ENCODE peak calls at places on chromosomes 13 and 19, in five cellular contexts. B, D, G, T and X are unnamed samples. For H3K9me3, the result is how much of the 10 kb centered on the place peaks cover.

GRCh38 chr19:11849264-11849615 is 714 bp downstream of the ZNF439 start:
- DNase-seq in G (no peak), D (no peak), B (no peak), T (no peak), X (no peak)

GRCh38 chr19:6473652-6474051 is 7.9 kb downstream of the DENND1C start:
- DNase-seq in D (no peak), B (no peak), T (no peak), G (no peak), X (no peak)

GRCh38 chr13:49053215-49053614 is 77.5 kb downstream of the FNDC3A start:
- DNase-seq in T (no peak), B (no peak), G (no peak), D (no peak), X (no peak)

GRCh38 chr13:76019421-76020044 is 383.4 kb downstream of the LMO7 start:
- DNase-seq in D (no peak), T (no peak), B (no peak), G (no peak), X (peak)

GRCh38 chr19:3692141-3693029 is 7.9 kb downstream of the PIP5K1C start:
- DNase-seq in B (peak), D (no peak), T (no peak), G (no peak), X (no peak)

GRCh38 chr13:75197803-75198202 is 284.2 kb downstream of the TBC1D4 start:
- DNase-seq in T (no peak), G (no peak), D (no peak), B (no peak), X (no peak)

GRCh38 chr19:6038634-6039405 is 60.9 kb upstream of the RANBP3 start:
- DNase-seq in B (no peak), D (no peak), T (no peak), G (no peak), X (no peak)

GRCh38 chr13:28325022-28325421 is 169.9 kb downstream of the FLT1 start:
- DNase-seq in G (no peak), D (no peak), B (no peak), T (no peak), X (no peak)

GRCh38 chr13:89862691-89863036 is 1484.8 kb upstream of the MIR17HG start:
- DNase-seq in D (no peak), T (no peak), B (no peak), G (no peak), X (no peak)

GRCh38 chr13:48975926-48976676 is 389 bp downstream of the FNDC3A start:
- DNase-seq in B (peak), D (peak), G (peak), T (peak), X (peak)

GRCh38 chr13:23992722-23993438 is 95.6 kb upstream of the C1QTNF9B start:
- DNase-seq in D (no peak), T (no peak), B (no peak), G (no peak), X (no peak)

GRCh38 chr13:23321534-23322241 is 111.8 kb downstream of the SACS start:
- DNase-seq in G (no peak), T (peak), B (no peak), D (no peak), X (no peak)

GRCh38 chr13:98416408-98416807 is 160.5 kb downstream of the STK24 start:
- DNase-seq in D (no peak), T (no peak), B (no peak), G (peak), X (peak)

GRCh38 chr13:48234652-48235099 is 1.7 kb downstream of the ITM2B start:
- DNase-seq in G (no peak), D (no peak), B (no peak), T (no peak), X (no peak)

GRCh38 chr19:52603558-52604207 is 33.6 kb downstream of the ZNF701 start:
- DNase-seq in B (no peak), D (no peak), T (no peak), G (no peak), X (no peak)

GRCh38 chr13:73803997-73804396 is 330.2 kb downstream of the KLF12 start:
- DNase-seq in D (no peak), B (no peak), T (no peak), G (no peak), X (no peak)

GRCh38 chr19:35247526-35248309 is 1.1 kb upstream of the LSR start:
- DNase-seq in D (no peak), G (peak), B (peak), T (no peak), X (peak)

GRCh38 chr13:51643882-51644281 is 59.6 kb downstream of the WDFY2 start:
- DNase-seq in B (no peak), G (no peak), D (no peak), T (peak), X (no peak)

GRCh38 chr19:3699071-3699740 is 1.1 kb downstream of the PIP5K1C start:
- DNase-seq in G (peak), D (peak), B (no peak), T (no peak), X (no peak)

GRCh38 chr19:18389736-18390074 is 3.7 kb downstream of the GDF15 start:
- DNase-seq in T (no peak), B (no peak), D (no peak), G (no peak), X (no peak)

GRCh38 chr19:11479470-11480080 is 1.3 kb downstream of the ELAVL3 start:
- DNase-seq in G (peak), D (no peak), B (no peak), T (no peak), X (peak)

GRCh38 chr19:6772028-6772865 is at the start of gene VAV1:
- DNase-seq in B (peak), G (no peak), T (no peak), D (no peak), X (peak)

GRCh38 chr13:26899153-26899552 is 138.6 kb upstream of the GPR12 start:
- DNase-seq in G (no peak), T (no peak), B (no peak), D (no peak), X (no peak)

GRCh38 chr19:3268326-3268725 is 43.9 kb downstream of the CELF5 start:
- DNase-seq in T (no peak), D (no peak), G (no peak), B (no peak), X (no peak)

GRCh38 chr13:96388598-96388997 is 298.7 kb downstream of the HS6ST3 start:
- DNase-seq in D (no peak), B (no peak), G (no peak), T (no peak), X (no peak)

GRCh38 chr13:28533049-28533436 is 38.1 kb upstream of the FLT1 start:
- DNase-seq in T (no peak), G (no peak), D (no peak), B (no peak), X (no peak)

GRCh38 chr13:75326173-75327131 is 155.5 kb downstream of the TBC1D4 start:
- DNase-seq in G (no peak), T (no peak), D (no peak), B (peak), X (no peak)

GRCh38 chr13:43374621-43375020 is 351.2 kb downstream of the DNAJC15 start:
- DNase-seq in T (no peak), G (no peak), B (no peak), D (no peak), X (no peak)

GRCh38 chr19:18875726-18876125 is 20.2 kb downstream of the CERS1 start:
- DNase-seq in B (no peak), G (no peak), T (no peak), D (no peak), X (no peak)

GRCh38 chr13:54799621-54800226 is 1771.1 kb downstream of the OLFM4 start:
- DNase-seq in G (peak), B (no peak), D (no peak), T (no peak), X (no peak)
- H3K9me3 ChIP-seq in G (under half), B (under half), D (under half), T (under half), X (under half)

GRCh38 chr13:40077396-40078027 is 422.1 kb downstream of the COG6 start:
- DNase-seq in B (no peak), D (no peak), G (no peak), T (no peak), X (no peak)
- H3K9me3 ChIP-seq in B (under half), D (under half), G (under half), T (under half), X (under half)

GRCh38 chr19:56423985-56424353 is 19.8 kb downstream of the ZNF583 start:
- DNase-seq in B (no peak), D (no peak), G (no peak), T (no peak), X (no peak)
- H3K9me3 ChIP-seq in B (half or more), D (under half), G (under half), T (under half), X (half or more)

DNA sequence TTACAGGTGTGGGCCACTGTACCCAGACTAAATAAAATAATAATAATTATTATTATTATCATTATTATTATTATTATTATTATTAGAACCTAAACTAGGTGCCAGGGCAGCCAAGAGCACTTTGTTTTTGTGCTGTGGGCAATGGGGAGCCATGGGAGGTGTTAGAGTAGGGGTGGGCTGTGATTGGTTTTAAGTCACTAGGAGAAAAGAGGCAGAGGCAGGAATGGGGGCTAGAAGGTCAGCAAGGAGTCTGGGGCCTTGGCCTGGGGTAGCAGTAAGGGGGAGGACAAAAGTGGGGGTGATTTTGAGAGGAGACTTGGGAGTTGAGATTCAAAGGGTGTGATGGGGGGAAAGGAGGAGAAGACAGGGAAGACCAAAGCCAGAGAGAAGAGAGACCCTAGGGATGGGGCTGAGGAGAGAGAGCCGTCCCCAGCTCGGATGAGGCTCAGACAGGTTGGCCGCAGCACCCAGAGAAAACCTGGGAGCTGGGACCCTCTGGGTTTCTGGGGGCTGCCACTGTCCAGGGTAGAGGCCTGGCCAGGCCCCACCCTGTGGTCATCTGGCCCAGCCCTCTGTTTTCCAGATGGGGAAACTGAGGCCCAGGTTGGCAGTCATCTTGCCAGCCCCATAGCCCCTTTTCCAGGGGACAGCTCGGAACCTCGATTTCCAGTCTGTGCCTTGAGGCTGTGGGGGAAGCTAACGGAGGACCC is 17.8 kb upstream of the BTBD2 start:
- DNase-seq in D (no peak), G (no peak), B (no peak), T (no peak), X (no peak)
- H3K9me3 ChIP-seq in D (under half), G (under half), B (under half), T (under half), X (under half)

GRCh38 chr19:58439576-58440554 is at the start of gene ZNF132:
- DNase-seq in G (peak), B (peak), T (peak), D (peak), X (peak)

GRCh38 chr19:58428617-58429016 is 11.3 kb downstream of the ZNF132 start:
- DNase-seq in T (no peak), G (no peak), D (no peak), B (no peak), X (no peak)

GRCh38 chr19:58429745-58430144 is 10.2 kb downstream of the ZNF132 start:
- DNase-seq in G (no peak), D (no peak), B (no peak), T (no peak), X (no peak)

GRCh38 chr19:58434217-58434616 is 5.7 kb downstream of the ZNF132 start:
- DNase-seq in D (no peak), B (no peak), T (no peak), G (no peak), X (no peak)
- H3K9me3 ChIP-seq in D (under half), B (half or more), T (half or more), G (under half), X (half or more)

GRCh38 chr13:66627512-66627911 is 602.6 kb downstream of the PCDH9 start:
- DNase-seq in G (no peak), D (no peak), B (no peak), T (no peak), X (no peak)
- H3K9me3 ChIP-seq in G (under half), D (under half), B (under half), T (under half), X (under half)

DNA sequence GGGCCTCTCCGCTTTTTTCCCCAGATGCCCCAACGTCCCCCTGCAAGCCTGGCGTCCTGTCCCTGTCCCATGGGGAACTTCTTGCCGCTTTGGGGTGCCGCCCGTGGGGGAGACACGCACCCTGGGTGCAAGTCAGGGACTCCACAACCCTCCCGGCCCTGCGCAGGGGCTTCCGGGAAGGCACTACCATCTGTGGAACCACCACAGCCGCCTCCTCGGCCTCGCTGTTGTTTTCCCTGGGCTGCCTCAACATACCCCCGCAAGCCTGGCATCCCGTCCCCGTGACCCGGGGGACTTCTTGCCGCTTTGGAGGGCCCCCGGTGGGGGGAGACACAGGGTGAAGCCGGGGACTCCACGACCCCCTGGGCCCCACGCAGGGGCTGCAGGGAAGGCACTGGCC is 238.4 kb downstream of the TUBA3C start:
- DNase-seq in G (peak), T (no peak), B (no peak), D (no peak), X (no peak)
- H3K9me3 ChIP-seq in G (under half), T (under half), B (under half), D (under half), X (under half)

GRCh38 chr19:58213075-58213369 is 15.7 kb upstream of the ZNF544 start:
- DNase-seq in G (no peak), D (no peak), B (no peak), T (no peak), X (no peak)

GRCh38 chr19:58217069-58217481 is 11.6 kb upstream of the ZNF544 start:
- DNase-seq in G (no peak), D (no peak), B (no peak), T (no peak), X (no peak)

GRCh38 chr19:58212336-58213074 is 16.2 kb upstream of the ZNF544 start:
- DNase-seq in G (no peak), D (no peak), B (no peak), T (no peak), X (no peak)

GRCh38 chr19:58218899-58219298 is 9.8 kb upstream of the ZNF544 start:
- DNase-seq in D (no peak), B (no peak), T (no peak), G (no peak), X (no peak)

DNA sequence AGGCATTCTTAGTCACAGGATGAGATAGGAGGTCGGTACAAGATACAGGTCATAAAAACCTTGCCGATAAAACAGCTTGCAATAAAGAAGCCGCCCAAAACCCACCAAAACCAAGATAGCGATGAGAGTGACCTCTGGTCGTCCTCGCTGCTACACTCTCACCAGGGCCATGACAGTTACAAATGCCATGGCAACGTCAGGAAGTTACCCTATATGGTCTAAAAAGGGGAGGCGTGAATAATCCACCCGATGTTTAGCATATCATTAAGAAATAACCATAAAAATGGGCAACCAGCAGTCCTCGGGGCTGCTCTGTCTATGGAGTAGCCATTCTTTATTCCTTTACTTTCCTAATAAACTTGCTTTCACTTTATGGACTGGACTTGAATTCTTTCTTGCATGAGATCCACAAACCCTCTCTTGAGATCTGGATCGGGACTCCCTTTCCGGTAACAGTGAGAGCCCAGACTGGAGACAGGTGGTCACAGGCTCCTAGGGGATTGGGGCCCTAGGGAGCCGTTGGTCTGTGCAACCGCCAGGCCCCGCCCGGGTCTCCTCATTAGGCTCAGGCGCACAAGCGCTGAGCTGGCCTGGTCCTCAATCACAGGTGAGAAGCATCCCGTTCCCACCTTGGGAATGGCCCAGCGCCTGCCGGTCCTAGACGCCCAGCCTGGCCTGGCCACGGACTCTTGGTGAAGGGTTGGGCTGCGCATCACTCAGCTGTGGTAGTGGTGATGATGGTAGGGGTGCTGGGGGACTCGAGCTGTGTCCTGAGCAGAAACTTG is 10.9 kb upstream of the ZNF544 start:
- DNase-seq in G (no peak), D (no peak), B (no peak), T (no peak), X (no peak)
- H3K9me3 ChIP-seq in G (under half), D (under half), B (half or more), T (half or more), X (half or more)